ENCODE peak calls at places on chromosome 14, in seven cellular contexts. V is Caki2, R is GM04504, X is EL, K is putamen, C is activated gamma-delta T cell treated with Interleukin-2 at 50 U/mL for 16 hours, I is GM03348. P is an unnamed sample.

GRCh38 chr14:76767681-76768055 is 6.4 kb downstream of the VASH1 start:
- DNase-seq in V (no peak), C (no peak), X (no peak), I (no peak), R (no peak), K (no peak), P (no peak)

GRCh38 chr14:70654609-70655008 is 12.9 kb downstream of the TTC9 start:
- DNase-seq in C (no peak), R (no peak), V (no peak), X (no peak), K (no peak), I (no peak), P (no peak)

GRCh38 chr14:91866061-91866460 is 1.3 kb downstream of the TC2N start:
- DNase-seq in V (no peak), X (peak), R (no peak), C (no peak), K (no peak), I (peak), P (peak)

GRCh38 chr14:101596742-101597141 is 35.4 kb downstream of the DIO3 start:
- DNase-seq in K (no peak), X (no peak), I (peak), V (no peak), R (no peak), C (no peak), P (no peak)

GRCh38 chr14:75223664-75224154 is 47.3 kb upstream of the TMED10 start:
- DNase-seq in R (no peak), I (no peak), V (no peak), X (peak), K (peak), C (no peak), P (peak)

GRCh38 chr14:87690076-87690661 is 302.8 kb downstream of the GALC start:
- DNase-seq in V (no peak), K (no peak), R (no peak), C (no peak), X (no peak), I (no peak), P (no peak)

GRCh38 chr14:103393078-103393477 is 7.9 kb downstream of the MARK3 start:
- DNase-seq in V (no peak), I (no peak), X (no peak), C (no peak), R (no peak), K (no peak), P (no peak)

GRCh38 chr14:38004610-38004879 is 203.2 kb upstream of the SSTR1 start:
- DNase-seq in C (no peak), K (no peak), V (no peak), R (no peak), I (no peak), X (no peak), P (no peak)

GRCh38 chr14:77305696-77306095 is 15.0 kb downstream of the POMT2 start:
- DNase-seq in X (no peak), V (no peak), R (no peak), K (peak), C (no peak), I (no peak), P (no peak)

GRCh38 chr14:22220427-22220826 is 368.6 kb downstream of the DAD1 start:
- DNase-seq in V (no peak), R (no peak), X (no peak), I (no peak), K (no peak), C (no peak), P (no peak)

GRCh38 chr14:26820101-26820500 is 222.3 kb upstream of the NOVA1 start:
- DNase-seq in I (no peak), R (no peak), V (no peak), X (no peak), K (no peak), C (no peak), P (no peak)

GRCh38 chr14:92687681-92688433 is 60.6 kb downstream of the LGMN start:
- DNase-seq in C (no peak), K (no peak), R (no peak), X (no peak), I (no peak), V (no peak), P (no peak)

GRCh38 chr14:34496007-34496678 is 34.1 kb upstream of the SPTSSA start:
- DNase-seq in R (no peak), X (no peak), K (no peak), V (no peak), C (no peak), I (no peak), P (no peak)

GRCh38 chr14:103116645-103117044 is 6.6 kb upstream of the TNFAIP2 start:
- DNase-seq in I (no peak), X (no peak), V (no peak), K (no peak), C (no peak), R (no peak), P (no peak)

GRCh38 chr14:95274283-95274682 is 45.4 kb downstream of the CLMN start:
- DNase-seq in X (no peak), I (no peak), V (no peak), R (no peak), K (no peak), C (no peak), P (no peak)

GRCh38 chr14:35821546-35822411 is 4.4 kb upstream of the BRMS1L start:
- DNase-seq in X (peak), R (peak), I (peak), K (no peak), C (no peak), V (peak), P (no peak)

GRCh38 chr14:49950275-49951250 is 57.7 kb downstream of the ARF6 start:
- DNase-seq in C (no peak), X (no peak), K (no peak), R (no peak), V (peak), I (no peak), P (peak)

GRCh38 chr14:77344597-77344996 is 23.8 kb downstream of the GSTZ1 start:
- DNase-seq in K (no peak), C (no peak), R (no peak), V (no peak), X (no peak), I (no peak), P (no peak)

GRCh38 chr14:71236430-71236829 is 329.2 kb downstream of the PCNX1 start:
- DNase-seq in V (no peak), R (no peak), X (no peak), C (no peak), K (no peak), I (no peak), P (no peak)

GRCh38 chr14:73713206-73713803 is 879 bp downstream of the PNMA1 start:
- DNase-seq in C (no peak), I (no peak), K (peak), V (no peak), R (no peak), X (no peak), P (peak)

GRCh38 chr14:96598332-96598928 is 96.2 kb downstream of the PAPOLA start:
- DNase-seq in K (no peak), I (no peak), R (no peak), V (no peak), X (no peak), C (no peak), P (no peak)

GRCh38 chr14:93928184-93929047 is 1.3 kb downstream of the FAM181A start:
- DNase-seq in R (no peak), I (no peak), C (no peak), V (no peak), K (no peak), X (no peak), P (no peak)

GRCh38 chr14:32939254-32940065 is 781 bp downstream of the NPAS3 start:
- DNase-seq in K (peak), I (peak), C (no peak), X (peak), V (peak), R (peak), P (peak)

GRCh38 chr14:89399594-89400068 is 17.4 kb downstream of the FOXN3 start:
- DNase-seq in V (peak), X (peak), R (peak), I (peak), K (peak), C (no peak), P (no peak)

GRCh38 chr14:93028724-93029076 is 87.0 kb downstream of the ITPK1 start:
- DNase-seq in C (no peak), X (no peak), R (no peak), I (no peak), V (peak), K (no peak), P (no peak)

GRCh38 chr14:70901218-70901772 is 6.0 kb upstream of the PCNX1 start:
- DNase-seq in X (peak), C (no peak), I (peak), K (no peak), V (no peak), R (no peak), P (peak)

GRCh38 chr14:77023001-77023996 is 5.2 kb downstream of the IRF2BPL start:
- DNase-seq in R (no peak), K (no peak), V (peak), C (no peak), I (peak), X (peak), P (peak)

GRCh38 chr14:61609143-61609851 is 86.0 kb upstream of the HIF1A start:
- DNase-seq in X (peak), V (peak), R (no peak), I (peak), C (no peak), K (peak), P (no peak)

GRCh38 chr14:33742166-33742565 is 208.7 kb downstream of the EGLN3 start:
- DNase-seq in K (no peak), R (no peak), X (no peak), C (no peak), V (no peak), I (no peak), P (no peak)

GRCh38 chr14:31420013-31420318 is 384 bp downstream of the HEATR5A start:
- DNase-seq in V (peak), X (no peak), R (no peak), C (peak), K (peak), I (no peak), P (no peak)

GRCh38 chr14:51302319-51303030 is 62.4 kb downstream of the TMX1 start:
- DNase-seq in V (peak), R (no peak), X (peak), I (peak), K (no peak), C (no peak), P (peak)

GRCh38 chr14:103710771-103711392 is 4.4 kb downstream of the XRCC3 start:
- DNase-seq in R (no peak), X (no peak), V (no peak), K (no peak), C (no peak), I (no peak), P (no peak)

GRCh38 chr14:60720962-60721330 is 3.2 kb downstream of the SIX4 start:
- DNase-seq in C (no peak), K (no peak), R (no peak), X (peak), I (no peak), V (no peak), P (peak)

P was measured in A172.